ENCODE peak calls at places on chromosome 16, in six cellular contexts. One of them, this sample, is unnamed.

GRCh38 chr16:83842755-83843507 is 35.2 kb downstream of the HSBP1 start:
- DNase-seq in fibroblast of lung: no peak
- DNase-seq in T-cell: no peak
- DNase-seq in nephron progenitor cell: no peak
- DNase-seq in NCI-H1930: no peak
- DNase-seq in activated CD4-positive, CD25-positive, alpha-beta regulatory T cell treated with anti-CD3 and anti-CD28 coated beads, Interleukin-2, amount 50 U/mL, for 16 hours: no peak
- DNase-seq in this sample: no peak

GRCh38 chr16:3756113-3756512 is 38.8 kb upstream of the TRAP1 start:
- DNase-seq in fibroblast of lung: no peak
- DNase-seq in T-cell: no peak
- DNase-seq in nephron progenitor cell: no peak
- DNase-seq in NCI-H1930: no peak
- DNase-seq in activated CD4-positive, CD25-positive, alpha-beta regulatory T cell treated with anti-CD3 and anti-CD28 coated beads, Interleukin-2, amount 50 U/mL, for 16 hours: no peak
- DNase-seq in this sample: no peak

GRCh38 chr16:52405441-52405840 is 141.5 kb downstream of the TOX3 start:
- DNase-seq in fibroblast of lung: no peak
- DNase-seq in T-cell: no peak
- DNase-seq in nephron progenitor cell: no peak
- DNase-seq in NCI-H1930: no peak
- DNase-seq in activated CD4-positive, CD25-positive, alpha-beta regulatory T cell treated with anti-CD3 and anti-CD28 coated beads, Interleukin-2, amount 50 U/mL, for 16 hours: no peak
- DNase-seq in this sample: no peak

GRCh38 chr16:27598226-27598625 is 48.3 kb downstream of the KATNIP start:
- DNase-seq in fibroblast of lung: no peak
- DNase-seq in T-cell: no peak
- DNase-seq in nephron progenitor cell: no peak
- DNase-seq in NCI-H1930: no peak
- DNase-seq in activated CD4-positive, CD25-positive, alpha-beta regulatory T cell treated with anti-CD3 and anti-CD28 coated beads, Interleukin-2, amount 50 U/mL, for 16 hours: no peak
- DNase-seq in this sample: no peak

GRCh38 chr16:55207679-55208294 is 116.2 kb upstream of the IRX6 start:
- DNase-seq in fibroblast of lung: no peak
- DNase-seq in T-cell: no peak
- DNase-seq in nephron progenitor cell: no peak
- DNase-seq in NCI-H1930: no peak
- DNase-seq in activated CD4-positive, CD25-positive, alpha-beta regulatory T cell treated with anti-CD3 and anti-CD28 coated beads, Interleukin-2, amount 50 U/mL, for 16 hours: no peak
- DNase-seq in this sample: no peak

GRCh38 chr16:59440-60059 is 5.9 kb downstream of the SNRNP25 start:
- DNase-seq in fibroblast of lung: no peak
- DNase-seq in T-cell: no peak
- DNase-seq in nephron progenitor cell: no peak
- DNase-seq in NCI-H1930: no peak
- DNase-seq in activated CD4-positive, CD25-positive, alpha-beta regulatory T cell treated with anti-CD3 and anti-CD28 coated beads, Interleukin-2, amount 50 U/mL, for 16 hours: no peak
- DNase-seq in this sample: no peak

GRCh38 chr16:74901606-74902005 is 83.3 kb downstream of the WDR59 start:
- DNase-seq in fibroblast of lung: peak; percentile 12
- DNase-seq in T-cell: no peak
- DNase-seq in nephron progenitor cell: no peak
- DNase-seq in NCI-H1930: no peak
- DNase-seq in activated CD4-positive, CD25-positive, alpha-beta regulatory T cell treated with anti-CD3 and anti-CD28 coated beads, Interleukin-2, amount 50 U/mL, for 16 hours: no peak
- DNase-seq in this sample: no peak

GRCh38 chr16:65121870-65122723 is at the start of gene CDH11:
- DNase-seq in fibroblast of lung: peak; percentile 86
- DNase-seq in T-cell: no peak
- DNase-seq in nephron progenitor cell: peak; percentile 84
- DNase-seq in NCI-H1930: no peak
- DNase-seq in activated CD4-positive, CD25-positive, alpha-beta regulatory T cell treated with anti-CD3 and anti-CD28 coated beads, Interleukin-2, amount 50 U/mL, for 16 hours: no peak
- DNase-seq in this sample: no peak

GRCh38 chr16:68287276-68288251 is 23.2 kb downstream of the SLC7A6OS start:
- DNase-seq in fibroblast of lung: peak; percentile 83
- DNase-seq in T-cell: peak; percentile 31
- DNase-seq in nephron progenitor cell: no peak
- DNase-seq in NCI-H1930: no peak
- DNase-seq in activated CD4-positive, CD25-positive, alpha-beta regulatory T cell treated with anti-CD3 and anti-CD28 coated beads, Interleukin-2, amount 50 U/mL, for 16 hours: no peak
- DNase-seq in this sample: peak; percentile 34

GRCh38 chr16:18932243-18932997 is 6.2 kb upstream of the SMG1 start:
- DNase-seq in fibroblast of lung: peak; percentile 9
- DNase-seq in T-cell: no peak
- DNase-seq in nephron progenitor cell: no peak
- DNase-seq in NCI-H1930: no peak
- DNase-seq in activated CD4-positive, CD25-positive, alpha-beta regulatory T cell treated with anti-CD3 and anti-CD28 coated beads, Interleukin-2, amount 50 U/mL, for 16 hours: no peak
- DNase-seq in this sample: peak; percentile 83

GRCh38 chr16:65745-66144 is 6.7 kb downstream of the RHBDF1 start:
- DNase-seq in fibroblast of lung: peak; percentile 71
- DNase-seq in T-cell: peak; percentile 77
- DNase-seq in nephron progenitor cell: peak; percentile 87
- DNase-seq in NCI-H1930: peak; percentile 44
- DNase-seq in activated CD4-positive, CD25-positive, alpha-beta regulatory T cell treated with anti-CD3 and anti-CD28 coated beads, Interleukin-2, amount 50 U/mL, for 16 hours: peak; percentile 66
- DNase-seq in this sample: peak; percentile 88

GRCh38 chr16:28537076-28537475 is 1.7 kb downstream of the NUPR1 start:
- DNase-seq in fibroblast of lung: no peak
- DNase-seq in T-cell: no peak
- DNase-seq in nephron progenitor cell: no peak
- DNase-seq in NCI-H1930: no peak
- DNase-seq in activated CD4-positive, CD25-positive, alpha-beta regulatory T cell treated with anti-CD3 and anti-CD28 coated beads, Interleukin-2, amount 50 U/mL, for 16 hours: no peak
- DNase-seq in this sample: no peak

GRCh38 chr16:69917311-69917710 is 33.8 kb upstream of the CLEC18A start:
- DNase-seq in fibroblast of lung: no peak
- DNase-seq in T-cell: no peak
- DNase-seq in nephron progenitor cell: no peak
- DNase-seq in NCI-H1930: no peak
- DNase-seq in activated CD4-positive, CD25-positive, alpha-beta regulatory T cell treated with anti-CD3 and anti-CD28 coated beads, Interleukin-2, amount 50 U/mL, for 16 hours: no peak
- DNase-seq in this sample: peak; percentile 12

GRCh38 chr16:56192971-56193936 is 2.0 kb downstream of the GNAO1 start:
- DNase-seq in fibroblast of lung: no peak
- DNase-seq in T-cell: no peak
- DNase-seq in nephron progenitor cell: peak; percentile 38
- DNase-seq in NCI-H1930: no peak
- DNase-seq in activated CD4-positive, CD25-positive, alpha-beta regulatory T cell treated with anti-CD3 and anti-CD28 coated beads, Interleukin-2, amount 50 U/mL, for 16 hours: no peak
- DNase-seq in this sample: no peak

GRCh38 chr16:18013863-18014262 is 322.7 kb downstream of the NPIPA8 start:
- DNase-seq in fibroblast of lung: no peak
- DNase-seq in T-cell: no peak
- DNase-seq in nephron progenitor cell: no peak
- DNase-seq in NCI-H1930: no peak
- DNase-seq in activated CD4-positive, CD25-positive, alpha-beta regulatory T cell treated with anti-CD3 and anti-CD28 coated beads, Interleukin-2, amount 50 U/mL, for 16 hours: no peak
- DNase-seq in this sample: no peak

GRCh38 chr16:27313422-27314160 is at the start of gene IL4R:
- DNase-seq in fibroblast of lung: peak; percentile 71
- DNase-seq in T-cell: peak; percentile 61
- DNase-seq in nephron progenitor cell: peak; percentile 78
- DNase-seq in NCI-H1930: no peak
- DNase-seq in activated CD4-positive, CD25-positive, alpha-beta regulatory T cell treated with anti-CD3 and anti-CD28 coated beads, Interleukin-2, amount 50 U/mL, for 16 hours: no peak
- DNase-seq in this sample: peak; percentile 70

GRCh38 chr16:71350821-71351557 is 7.5 kb upstream of the CALB2 start:
- DNase-seq in fibroblast of lung: no peak
- DNase-seq in T-cell: no peak
- DNase-seq in nephron progenitor cell: no peak
- DNase-seq in NCI-H1930: no peak
- DNase-seq in activated CD4-positive, CD25-positive, alpha-beta regulatory T cell treated with anti-CD3 and anti-CD28 coated beads, Interleukin-2, amount 50 U/mL, for 16 hours: no peak
- DNase-seq in this sample: no peak

GRCh38 chr16:57680842-57681241 is 12.7 kb downstream of the ADGRG3 start:
- DNase-seq in fibroblast of lung: no peak
- DNase-seq in T-cell: no peak
- DNase-seq in nephron progenitor cell: no peak
- DNase-seq in NCI-H1930: no peak
- DNase-seq in activated CD4-positive, CD25-positive, alpha-beta regulatory T cell treated with anti-CD3 and anti-CD28 coated beads, Interleukin-2, amount 50 U/mL, for 16 hours: no peak
- DNase-seq in this sample: no peak

GRCh38 chr16:86383488-86384262 is 126.7 kb upstream of the FOXF1 start:
- DNase-seq in fibroblast of lung: peak; percentile 94
- DNase-seq in T-cell: no peak
- DNase-seq in nephron progenitor cell: no peak
- DNase-seq in NCI-H1930: no peak
- DNase-seq in activated CD4-positive, CD25-positive, alpha-beta regulatory T cell treated with anti-CD3 and anti-CD28 coated beads, Interleukin-2, amount 50 U/mL, for 16 hours: no peak
- DNase-seq in this sample: no peak

GRCh38 chr16:86018487-86018886 is 119.5 kb downstream of the IRF8 start:
- DNase-seq in fibroblast of lung: peak; percentile 46
- DNase-seq in T-cell: no peak
- DNase-seq in nephron progenitor cell: peak; percentile 46
- DNase-seq in NCI-H1930: no peak
- DNase-seq in activated CD4-positive, CD25-positive, alpha-beta regulatory T cell treated with anti-CD3 and anti-CD28 coated beads, Interleukin-2, amount 50 U/mL, for 16 hours: no peak
- DNase-seq in this sample: peak; percentile 7

GRCh38 chr16:11390573-11391495 is 45.6 kb downstream of the RMI2 start:
- DNase-seq in fibroblast of lung: no peak
- DNase-seq in T-cell: no peak
- DNase-seq in nephron progenitor cell: peak; percentile 70
- DNase-seq in NCI-H1930: no peak
- DNase-seq in activated CD4-positive, CD25-positive, alpha-beta regulatory T cell treated with anti-CD3 and anti-CD28 coated beads, Interleukin-2, amount 50 U/mL, for 16 hours: no peak
- DNase-seq in this sample: no peak

GRCh38 chr16:48963901-48964615 is 317.6 kb downstream of the CBLN1 start:
- DNase-seq in fibroblast of lung: peak; percentile 78
- DNase-seq in T-cell: no peak
- DNase-seq in nephron progenitor cell: no peak
- DNase-seq in NCI-H1930: no peak
- DNase-seq in activated CD4-positive, CD25-positive, alpha-beta regulatory T cell treated with anti-CD3 and anti-CD28 coated beads, Interleukin-2, amount 50 U/mL, for 16 hours: no peak
- DNase-seq in this sample: no peak

GRCh38 chr16:2675714-2676113 is 6.6 kb upstream of the KCTD5 start:
- DNase-seq in fibroblast of lung: peak; percentile 31
- DNase-seq in T-cell: no peak
- DNase-seq in nephron progenitor cell: no peak
- DNase-seq in NCI-H1930: no peak
- DNase-seq in activated CD4-positive, CD25-positive, alpha-beta regulatory T cell treated with anti-CD3 and anti-CD28 coated beads, Interleukin-2, amount 50 U/mL, for 16 hours: no peak
- DNase-seq in this sample: no peak

GRCh38 chr16:8663192-8664089 is 11.0 kb upstream of the ABAT start:
- DNase-seq in fibroblast of lung: no peak
- DNase-seq in T-cell: no peak
- DNase-seq in nephron progenitor cell: no peak
- DNase-seq in NCI-H1930: no peak
- DNase-seq in activated CD4-positive, CD25-positive, alpha-beta regulatory T cell treated with anti-CD3 and anti-CD28 coated beads, Interleukin-2, amount 50 U/mL, for 16 hours: no peak
- DNase-seq in this sample: peak; percentile 19

GRCh38 chr16:50497592-50497991 is 50.6 kb upstream of the NKD1 start:
- DNase-seq in fibroblast of lung: no peak
- DNase-seq in T-cell: no peak
- DNase-seq in nephron progenitor cell: no peak
- DNase-seq in NCI-H1930: no peak
- DNase-seq in activated CD4-positive, CD25-positive, alpha-beta regulatory T cell treated with anti-CD3 and anti-CD28 coated beads, Interleukin-2, amount 50 U/mL, for 16 hours: no peak
- DNase-seq in this sample: no peak

GRCh38 chr16:4115209-4115940 is 867 bp downstream of the ADCY9 start:
- DNase-seq in fibroblast of lung: peak; percentile 70
- DNase-seq in T-cell: peak; percentile 40
- DNase-seq in nephron progenitor cell: peak; percentile 75
- DNase-seq in NCI-H1930: peak; percentile 37
- DNase-seq in activated CD4-positive, CD25-positive, alpha-beta regulatory T cell treated with anti-CD3 and anti-CD28 coated beads, Interleukin-2, amount 50 U/mL, for 16 hours: no peak
- DNase-seq in this sample: peak; percentile 57

GRCh38 chr16:84562174-84562815 is 55.6 kb downstream of the COTL1 start:
- DNase-seq in fibroblast of lung: no peak
- DNase-seq in T-cell: no peak
- DNase-seq in nephron progenitor cell: no peak
- DNase-seq in NCI-H1930: no peak
- DNase-seq in activated CD4-positive, CD25-positive, alpha-beta regulatory T cell treated with anti-CD3 and anti-CD28 coated beads, Interleukin-2, amount 50 U/mL, for 16 hours: no peak
- DNase-seq in this sample: no peak

GRCh38 chr16:77807-78443 is at the start of gene MPG:
- DNase-seq in fibroblast of lung: peak; percentile 68
- DNase-seq in T-cell: peak; percentile 70
- DNase-seq in nephron progenitor cell: peak; percentile 87
- DNase-seq in NCI-H1930: peak; percentile 71
- DNase-seq in activated CD4-positive, CD25-positive, alpha-beta regulatory T cell treated with anti-CD3 and anti-CD28 coated beads, Interleukin-2, amount 50 U/mL, for 16 hours: peak; percentile 65
- DNase-seq in this sample: peak; percentile 85

GRCh38 chr16:70777973-70778406 is 23.0 kb downstream of the VAC14 start:
- DNase-seq in fibroblast of lung: peak; percentile 62
- DNase-seq in T-cell: no peak
- DNase-seq in nephron progenitor cell: no peak
- DNase-seq in NCI-H1930: no peak
- DNase-seq in activated CD4-positive, CD25-positive, alpha-beta regulatory T cell treated with anti-CD3 and anti-CD28 coated beads, Interleukin-2, amount 50 U/mL, for 16 hours: no peak
- DNase-seq in this sample: no peak

GRCh38 chr16:2339521-2340484 is 725 bp downstream of the ABCA3 start:
- DNase-seq in fibroblast of lung: peak; percentile 6
- DNase-seq in T-cell: peak; percentile 21
- DNase-seq in nephron progenitor cell: peak; percentile 61
- DNase-seq in NCI-H1930: peak; percentile 18
- DNase-seq in activated CD4-positive, CD25-positive, alpha-beta regulatory T cell treated with anti-CD3 and anti-CD28 coated beads, Interleukin-2, amount 50 U/mL, for 16 hours: no peak
- DNase-seq in this sample: peak; percentile 60

GRCh38 chr16:23597003-23597756 is 1.1 kb upstream of the NDUFAB1 start:
- DNase-seq in fibroblast of lung: no peak
- DNase-seq in T-cell: no peak
- DNase-seq in nephron progenitor cell: peak; percentile 18
- DNase-seq in NCI-H1930: peak; percentile 55
- DNase-seq in activated CD4-positive, CD25-positive, alpha-beta regulatory T cell treated with anti-CD3 and anti-CD28 coated beads, Interleukin-2, amount 50 U/mL, for 16 hours: no peak
- DNase-seq in this sample: no peak

GRCh38 chr16:73142069-73142880 is 94.3 kb upstream of the ZFHX3 start:
- DNase-seq in fibroblast of lung: no peak
- DNase-seq in T-cell: no peak
- DNase-seq in nephron progenitor cell: no peak
- DNase-seq in NCI-H1930: no peak
- DNase-seq in activated CD4-positive, CD25-positive, alpha-beta regulatory T cell treated with anti-CD3 and anti-CD28 coated beads, Interleukin-2, amount 50 U/mL, for 16 hours: no peak
- DNase-seq in this sample: no peak

GRCh38 chr16:48117217-48118105 is 38.3 kb downstream of the ABCC12 start:
- DNase-seq in fibroblast of lung: peak; percentile 47
- DNase-seq in T-cell: peak; percentile 28
- DNase-seq in nephron progenitor cell: peak; percentile 91
- DNase-seq in NCI-H1930: peak; percentile 10
- DNase-seq in activated CD4-positive, CD25-positive, alpha-beta regulatory T cell treated with anti-CD3 and anti-CD28 coated beads, Interleukin-2, amount 50 U/mL, for 16 hours: peak; percentile 10
- DNase-seq in this sample: peak; percentile 37

GRCh38 chr16:66521951-66522771 is 27.8 kb downstream of the TK2 start:
- DNase-seq in fibroblast of lung: peak; percentile 51
- DNase-seq in T-cell: peak; percentile 62
- DNase-seq in nephron progenitor cell: no peak
- DNase-seq in NCI-H1930: no peak
- DNase-seq in activated CD4-positive, CD25-positive, alpha-beta regulatory T cell treated with anti-CD3 and anti-CD28 coated beads, Interleukin-2, amount 50 U/mL, for 16 hours: peak; percentile 75
- DNase-seq in this sample: peak; percentile 54

GRCh38 chr16:57544129-57544653 is 1.7 kb downstream of the ADGRG5 start:
- DNase-seq in fibroblast of lung: no peak
- DNase-seq in T-cell: no peak
- DNase-seq in nephron progenitor cell: no peak
- DNase-seq in NCI-H1930: no peak
- DNase-seq in activated CD4-positive, CD25-positive, alpha-beta regulatory T cell treated with anti-CD3 and anti-CD28 coated beads, Interleukin-2, amount 50 U/mL, for 16 hours: no peak
- DNase-seq in this sample: no peak

GRCh38 chr16:46971271-46971670 is 2.2 kb downstream of the DNAJA2 start:
- DNase-seq in fibroblast of lung: no peak
- DNase-seq in T-cell: no peak
- DNase-seq in nephron progenitor cell: no peak
- DNase-seq in NCI-H1930: no peak
- DNase-seq in activated CD4-positive, CD25-positive, alpha-beta regulatory T cell treated with anti-CD3 and anti-CD28 coated beads, Interleukin-2, amount 50 U/mL, for 16 hours: no peak
- DNase-seq in this sample: no peak

This sample was measured in thyroid gland.